ENCODE peak calls at places on chromosomes 3 and 15, in four cellular contexts. O, R, U and P are unnamed samples.

GRCh38 chr3:11499144-11499543 is 144.6 kb downstream of the VGLL4 start:
- DNase-seq in O (no peak), R (no peak), U (no peak), P (no peak)

GRCh38 chr3:50926868-50927267 is 252.1 kb downstream of the DOCK3 start:
- DNase-seq in O (no peak), R (no peak), U (no peak), P (no peak)

GRCh38 chr15:92527197-92527596 is 128.4 kb downstream of the FAM174B start:
- DNase-seq in O (no peak), R (no peak), U (peak), P (no peak)

GRCh38 chr3:150385296-150386242 is 22.5 kb upstream of the TSC22D2 start:
- DNase-seq in O (no peak), R (no peak), U (no peak), P (no peak)

GRCh38 chr3:154851644-154852043 is 228.5 kb upstream of the MME start:
- DNase-seq in O (no peak), R (no peak), U (no peak), P (no peak)

GRCh38 chr15:72339777-72340177 is 19.8 kb upstream of the CELF6 start:
- DNase-seq in O (no peak), R (no peak), U (no peak), P (no peak)

GRCh38 chr3:130849111-130849552 is 44.8 kb upstream of the ATP2C1 start:
- DNase-seq in O (peak), R (no peak), U (peak), P (no peak)

GRCh38 chr3:16122155-16122554 is 52.3 kb upstream of the GALNT15 start:
- DNase-seq in O (no peak), R (no peak), U (no peak), P (no peak)

GRCh38 chr3:144549161-144549560 is 577.5 kb downstream of the DIPK2A start:
- DNase-seq in O (no peak), R (no peak), U (no peak), P (no peak)

GRCh38 chr3:64039972-64040733 is 16.9 kb upstream of the PSMD6 start:
- DNase-seq in O (no peak), R (no peak), U (no peak), P (no peak)

GRCh38 chr3:129230311-129231019 is 18.9 kb upstream of the COPG1 start:
- DNase-seq in O (no peak), R (no peak), U (no peak), P (no peak)

GRCh38 chr3:95134693-95135375 is 1072.0 kb downstream of the NSUN3 start:
- DNase-seq in O (no peak), R (no peak), U (no peak), P (no peak)

GRCh38 chr3:159987291-159987711 is 1.3 kb upstream of the IL12A start:
- DNase-seq in O (no peak), R (no peak), U (no peak), P (no peak)

GRCh38 chr3:88984266-88984665 is 123.2 kb upstream of the EPHA3 start:
- DNase-seq in O (no peak), R (no peak), U (no peak), P (no peak)

GRCh38 chr3:184748219-184749135 is 36.6 kb upstream of the MAGEF1 start:
- DNase-seq in O (no peak), R (no peak), U (no peak), P (peak)

GRCh38 chr15:58509556-58509955 is 77.8 kb downstream of the LIPC start:
- DNase-seq in O (no peak), R (no peak), U (no peak), P (no peak)

GRCh38 chr3:99396651-99397050 is 241.7 kb upstream of the COL8A1 start:
- DNase-seq in O (no peak), R (no peak), U (no peak), P (no peak)

GRCh38 chr15:69794643-69795461 is 302.9 kb downstream of the TLE3 start:
- DNase-seq in O (no peak), R (no peak), U (peak), P (peak)

GRCh38 chr3:185717121-185717520 is 107.7 kb downstream of the IGF2BP2 start:
- DNase-seq in O (no peak), R (no peak), U (no peak), P (no peak)

GRCh38 chr3:117285721-117286120 is 576.1 kb downstream of the TUSC7 start:
- DNase-seq in O (no peak), R (no peak), U (no peak), P (no peak)

GRCh38 chr3:53863127-53863526 is 16.8 kb downstream of the IL17RB start:
- DNase-seq in O (no peak), R (no peak), U (no peak), P (no peak)

GRCh38 chr15:81744364-81744763 is 301.5 kb downstream of the MEX3B start:
- DNase-seq in O (no peak), R (no peak), U (no peak), P (no peak)

GRCh38 chr15:92616621-92617179 is 38.9 kb downstream of the FAM174B start:
- DNase-seq in O (no peak), R (no peak), U (no peak), P (no peak)

GRCh38 chr3:50708620-50709019 is 33.9 kb downstream of the DOCK3 start:
- DNase-seq in O (no peak), R (peak), U (no peak), P (no peak)

GRCh38 chr3:39065197-39065596 is 13.4 kb downstream of the WDR48 start:
- DNase-seq in O (no peak), R (no peak), U (peak), P (peak)

GRCh38 chr3:116815321-116815720 is 105.7 kb downstream of the TUSC7 start:
- DNase-seq in O (no peak), R (no peak), U (no peak), P (no peak)

GRCh38 chr3:129596194-129597086 is 10.0 kb downstream of the PLXND1 start:
- DNase-seq in O (peak), R (no peak), U (peak), P (no peak)

GRCh38 chr3:154242766-154243165 is 81.5 kb downstream of the DHX36 start:
- DNase-seq in O (no peak), R (no peak), U (no peak), P (no peak)

GRCh38 chr3:39809181-39809994 is at the start of gene MYRIP:
- DNase-seq in O (peak), R (no peak), U (peak), P (no peak)

GRCh38 chr3:53533486-53533885 is 39.1 kb downstream of the CACNA1D start:
- DNase-seq in O (no peak), R (no peak), U (no peak), P (no peak)

GRCh38 chr3:149438981-149439380 is 35.5 kb upstream of the TM4SF4 start:
- DNase-seq in O (no peak), R (no peak), U (no peak), P (no peak)

GRCh38 chr3:42906085-42906904 is at the start of gene ZNF662:
- DNase-seq in O (peak), R (peak), U (peak), P (no peak)

GRCh38 chr15:86077070-86077469 is 2.6 kb upstream of the AGBL1 start:
- DNase-seq in O (no peak), R (no peak), U (no peak), P (no peak)

DNA sequence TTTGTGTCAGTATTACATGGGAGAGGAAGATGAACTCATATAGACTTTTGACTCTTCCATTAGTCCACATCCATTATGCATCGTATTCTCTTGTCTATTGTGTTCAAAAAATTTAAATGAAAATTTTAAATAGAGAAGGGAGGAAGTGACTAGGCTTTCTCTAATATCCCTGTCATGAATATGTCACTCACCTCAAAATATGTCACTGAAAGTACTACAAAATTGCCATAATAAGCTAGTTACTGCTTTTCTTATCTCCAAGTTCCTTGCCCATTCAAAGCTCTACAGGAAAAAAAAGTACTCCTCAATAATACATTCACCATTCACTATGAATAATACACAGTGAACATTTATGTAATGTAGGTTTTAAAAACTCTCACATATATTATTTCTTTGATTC is 22.3 kb upstream of the GHSR start:
- DNase-seq in O (no peak), R (no peak), U (no peak), P (no peak)
- H3K4me3 ChIP-seq in O (no peak), R (no peak), U (no peak), P (no peak)

DNA sequence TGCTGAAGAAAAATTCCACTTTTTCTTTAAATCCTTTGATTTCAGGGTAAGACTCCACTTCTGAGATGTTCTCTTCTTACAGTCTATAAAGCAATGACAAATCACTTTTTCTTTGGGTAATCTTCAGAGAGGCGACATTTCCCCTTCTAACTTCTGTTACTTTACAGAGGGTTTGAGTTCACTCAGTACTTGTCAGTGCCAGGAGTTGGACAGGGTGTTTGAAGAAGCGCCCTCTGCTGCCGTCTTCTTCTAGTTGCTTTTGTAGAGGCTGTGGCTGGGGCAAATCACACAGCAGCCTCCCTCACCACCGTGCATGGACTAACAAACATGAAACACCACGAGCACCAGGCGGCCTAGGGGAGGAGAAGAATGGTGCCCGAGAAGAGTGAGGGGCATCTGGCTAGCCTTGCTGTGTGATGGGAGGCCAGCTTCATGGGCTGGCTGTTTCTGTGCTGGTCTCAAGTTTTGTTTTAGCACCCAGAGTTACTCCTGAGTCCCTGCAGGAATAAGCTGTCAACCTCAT is at the start of gene CD80:
- DNase-seq in O (peak), R (peak), U (peak), P (peak)
- H3K4me3 ChIP-seq in O (no peak), R (no peak), U (no peak), P (no peak)

GRCh38 chr15:47185222-47185800 is 532.0 kb upstream of the SEMA6D start:
- DNase-seq in O (no peak), R (no peak), U (no peak), P (no peak)

GRCh38 chr15:47186071-47186470 is 531.2 kb upstream of the SEMA6D start:
- DNase-seq in O (no peak), R (no peak), U (no peak), P (no peak)

GRCh38 chr15:47184003-47184404 is 533.3 kb upstream of the SEMA6D start:
- DNase-seq in O (peak), R (no peak), U (peak), P (no peak)

GRCh38 chr15:47182818-47183217 is 534.5 kb upstream of the SEMA6D start:
- DNase-seq in O (no peak), R (no peak), U (no peak), P (no peak)

DNA sequence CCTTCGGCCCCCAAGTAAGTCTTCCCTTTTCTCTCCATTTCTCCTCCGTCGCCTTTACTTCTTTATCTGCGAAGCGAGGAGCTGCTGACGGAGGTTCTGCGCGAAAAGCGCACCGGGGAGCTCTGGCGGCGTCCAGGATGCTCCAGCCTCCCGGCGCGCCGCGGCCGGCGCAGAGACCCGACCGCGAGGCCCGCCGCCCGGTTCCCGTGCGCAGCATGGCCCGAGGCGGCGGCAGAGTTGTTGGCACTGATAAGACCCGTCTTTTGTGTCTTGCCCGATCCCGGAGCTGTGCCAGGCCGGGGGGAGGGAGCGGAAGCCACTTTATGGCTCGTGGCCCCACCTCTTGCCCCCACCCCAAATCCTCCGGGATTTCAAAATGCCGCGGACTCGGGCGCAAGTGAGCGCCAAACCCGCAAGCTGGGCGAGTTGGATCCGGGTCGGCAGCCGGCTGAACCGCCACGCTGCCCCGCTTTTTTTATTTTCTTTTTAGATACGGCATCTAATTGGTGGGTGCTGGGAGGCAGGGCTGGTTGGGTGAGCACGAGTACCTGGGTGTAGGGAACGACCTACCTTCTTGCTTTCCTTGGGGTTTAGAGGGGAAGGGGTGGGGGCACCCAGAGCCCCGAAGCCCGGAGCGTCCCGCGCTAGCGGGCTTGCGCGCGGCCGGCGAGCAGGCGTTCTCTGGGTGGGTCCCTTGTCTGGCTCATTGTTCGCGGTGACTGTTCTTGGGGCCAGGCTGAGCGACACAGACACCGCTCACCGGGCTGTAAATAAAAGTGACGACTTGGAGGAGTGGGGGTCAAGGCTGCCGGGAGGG is 532.7 kb upstream of the SEMA6D start:
- DNase-seq in O (peak), R (no peak), U (peak), P (no peak)
- H3K4me3 ChIP-seq in O (no peak), R (no peak), U (peak), P (no peak)

GRCh38 chr3:72336821-72337479 is 511.3 kb downstream of the SHQ1 start:
- DNase-seq in O (peak), R (no peak), U (peak), P (no peak)
- H3K4me3 ChIP-seq in O (no peak), R (no peak), U (no peak), P (no peak)

GRCh38 chr15:75661041-75661778 is 13.5 kb downstream of the SNX33 start:
- DNase-seq in O (peak), R (no peak), U (peak), P (no peak)
- H3K4me3 ChIP-seq in O (no peak), R (no peak), U (no peak), P (peak)

DNA sequence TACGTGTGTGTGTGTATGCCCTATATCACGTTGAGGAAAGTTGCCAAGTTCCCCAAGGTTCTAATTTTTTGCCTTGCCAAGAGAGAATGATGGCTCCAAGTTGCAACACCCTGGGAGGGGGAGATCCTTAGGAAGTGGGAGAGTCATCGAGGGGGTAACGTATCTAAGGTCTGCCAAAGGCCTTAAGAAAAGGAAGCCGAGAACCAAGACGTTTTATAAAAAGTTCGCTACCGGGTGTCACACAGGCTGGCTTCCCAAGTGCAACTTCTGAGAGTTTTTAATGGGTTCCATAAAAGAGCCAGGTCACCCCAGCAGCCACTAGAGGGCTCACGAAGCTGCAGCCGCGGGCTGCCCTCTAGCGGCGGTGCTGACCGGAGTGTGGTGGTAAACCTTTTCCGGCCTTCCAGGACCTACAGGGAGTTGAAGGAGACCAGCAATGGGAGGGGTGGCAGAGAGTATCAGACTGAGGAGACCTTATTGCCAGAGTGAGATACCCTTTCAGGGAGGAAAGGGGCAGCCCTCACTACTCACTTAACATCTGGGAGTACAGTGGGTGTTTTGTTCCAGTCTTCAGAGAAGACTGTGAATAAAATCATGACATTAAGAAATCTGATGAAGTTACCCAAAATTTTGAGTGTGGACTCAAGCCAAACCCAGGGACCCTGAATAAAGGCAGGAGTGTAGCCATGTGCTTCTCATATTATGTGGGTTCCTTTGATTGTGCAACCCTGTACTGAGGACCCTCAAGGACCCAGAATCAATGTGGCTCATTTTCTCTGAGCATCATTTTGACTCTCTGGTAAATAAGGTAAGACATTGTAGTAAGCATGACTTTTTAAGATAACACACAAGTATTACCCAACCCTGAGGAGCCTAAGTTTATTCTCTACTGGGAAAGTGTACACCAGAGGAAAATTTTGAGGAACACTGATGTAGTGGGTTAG is 2.5 kb upstream of the RFX7 start:
- DNase-seq in O (peak), R (peak), U (peak), P (peak)
- H3K4me3 ChIP-seq in O (no peak), R (peak), U (peak), P (peak)

GRCh38 chr3:355622-356021 is 159.1 kb downstream of the CHL1 start:
- DNase-seq in O (no peak), R (no peak), U (no peak), P (no peak)
- H3K4me3 ChIP-seq in O (no peak), R (no peak), U (no peak), P (no peak)

DNA sequence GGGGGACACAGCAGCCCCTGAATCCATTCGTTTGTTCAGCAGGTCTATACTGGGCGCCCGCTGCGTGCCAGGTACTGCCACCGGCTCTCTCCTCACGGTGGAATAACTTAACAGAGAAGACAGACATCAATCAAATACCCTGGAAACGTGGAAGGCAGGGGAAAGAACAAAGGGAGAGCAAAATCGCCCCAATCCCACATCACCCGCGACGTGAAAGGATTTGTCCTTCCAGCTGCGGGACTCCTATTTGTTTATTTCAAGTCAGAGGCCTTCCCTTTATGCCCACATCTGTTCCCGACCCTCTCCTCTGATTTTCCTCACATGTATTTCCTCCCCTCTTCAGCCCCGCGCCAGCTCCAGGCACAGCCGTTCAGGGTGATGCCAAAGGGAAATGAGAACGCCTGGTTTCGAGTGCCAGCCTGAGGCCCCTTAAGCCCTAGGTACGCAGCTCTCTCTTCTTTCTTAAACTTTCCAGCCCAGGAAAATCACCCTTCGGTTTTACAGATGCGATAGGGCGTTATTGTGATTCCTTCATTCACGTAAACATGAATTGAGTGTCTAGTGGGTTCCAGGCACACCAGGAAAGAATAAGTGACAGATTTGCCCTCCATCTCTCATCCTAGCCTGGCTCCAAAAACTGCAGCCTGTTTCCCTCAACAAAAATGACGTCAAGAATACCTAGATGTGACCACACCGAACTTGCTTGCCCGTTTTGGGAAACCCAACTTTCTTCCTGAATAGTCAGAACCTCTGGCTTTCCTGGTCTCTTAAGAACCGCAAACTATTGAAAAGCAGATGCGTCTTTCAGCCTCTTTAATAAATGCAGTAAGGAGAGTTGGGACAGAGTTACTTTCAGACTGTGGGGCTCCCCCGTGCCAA is 885 bp upstream of the PROK2 start:
- DNase-seq in O (no peak), R (no peak), U (no peak), P (no peak)
- H3K4me3 ChIP-seq in O (no peak), R (no peak), U (peak), P (no peak)

GRCh38 chr15:59614153-59614552 is 2.6 kb downstream of the GCNT3 start:
- DNase-seq in O (no peak), R (no peak), U (no peak), P (no peak)
- H3K4me3 ChIP-seq in O (no peak), R (no peak), U (no peak), P (no peak)